ENCODE peak calls at places on chromosomes 12 and 14, in seven cellular contexts. D is body of pancreas; H is Peyer's patch; G is transverse colon; K is fibroblast of lung; F is CD8-positive, alpha-beta memory T cell; M is effector memory CD4-positive, alpha-beta T cell. X is an unnamed sample.

GRCh38 chr14:21475767-21476525 is 813 bp downstream of the RAB2B start:
- DNase-seq in G (no peak), H (no peak), D (no peak), K (no peak), M (no peak), F (no peak), X (no peak)

GRCh38 chr12:67540920-67541624 is 107.5 kb upstream of the DYRK2 start:
- DNase-seq in F (no peak), G (no peak), K (peak), H (no peak), M (no peak), D (no peak), X (no peak)

GRCh38 chr12:2794261-2794735 is 472 bp upstream of the FKBP4 start:
- DNase-seq in K (no peak), F (no peak), H (no peak), G (peak), D (no peak), M (no peak), X (no peak)

GRCh38 chr14:28161040-28161439 is 605.5 kb upstream of the FOXG1 start:
- DNase-seq in M (no peak), G (no peak), D (no peak), F (no peak), H (no peak), K (no peak), X (no peak)

GRCh38 chr12:125055591-125055990 is 9.6 kb upstream of the AACS start:
- DNase-seq in K (no peak), G (no peak), D (no peak), H (no peak), M (no peak), F (no peak), X (no peak)

GRCh38 chr12:122048156-122048555 is 26.5 kb downstream of the BCL7A start:
- DNase-seq in K (peak), G (no peak), F (no peak), M (no peak), H (no peak), D (no peak), X (no peak)

GRCh38 chr14:52400846-52401245 is 86.7 kb downstream of the PTGER2 start:
- DNase-seq in F (no peak), H (no peak), D (no peak), M (no peak), G (no peak), K (no peak), X (no peak)

GRCh38 chr12:47156167-47156736 is 76.5 kb upstream of the AMIGO2 start:
- DNase-seq in M (no peak), F (no peak), G (no peak), K (peak), H (no peak), D (peak), X (no peak)

GRCh38 chr12:112514926-112515642 is 96.3 kb downstream of the PTPN11 start:
- DNase-seq in K (no peak), D (no peak), F (no peak), G (no peak), M (no peak), H (no peak), X (no peak)

GRCh38 chr14:61460853-61461611 is 139.7 kb downstream of the PRKCH start:
- DNase-seq in H (no peak), K (no peak), G (no peak), M (peak), D (no peak), F (peak), X (no peak)

GRCh38 chr12:31297572-31298509 is 28.1 kb downstream of the SINHCAF start:
- DNase-seq in K (no peak), H (no peak), D (no peak), M (no peak), F (no peak), G (no peak), X (no peak)

GRCh38 chr14:71361874-71362273 is 454.6 kb downstream of the PCNX1 start:
- DNase-seq in D (no peak), F (no peak), H (no peak), K (no peak), M (no peak), G (no peak), X (no peak)

GRCh38 chr14:51593397-51593796 is 58.3 kb upstream of the FRMD6 start:
- DNase-seq in K (no peak), F (no peak), M (no peak), G (no peak), D (no peak), H (no peak), X (no peak)

GRCh38 chr12:130482448-130482847 is 144.8 kb downstream of the PIWIL1 start:
- DNase-seq in F (no peak), K (no peak), G (no peak), M (no peak), D (no peak), H (no peak), X (no peak)

GRCh38 chr14:32560213-32560857 is 231.2 kb downstream of the AKAP6 start:
- DNase-seq in M (no peak), F (no peak), K (peak), D (peak), G (peak), H (peak), X (no peak)

GRCh38 chr12:108614041-108614440 is 16.2 kb upstream of the TMEM119 start:
- DNase-seq in M (no peak), H (no peak), F (no peak), D (no peak), K (no peak), G (no peak), X (no peak)

GRCh38 chr12:89309452-89309802 is 42.9 kb downstream of the DUSP6 start:
- DNase-seq in D (no peak), K (no peak), M (no peak), H (no peak), F (no peak), G (no peak), X (no peak)

GRCh38 chr14:47262801-47263200 is 412.6 kb downstream of the MDGA2 start:
- DNase-seq in M (no peak), F (no peak), G (no peak), H (no peak), D (no peak), K (peak), X (no peak)

GRCh38 chr12:95681210-95681765 is 109.3 kb downstream of the NTN4 start:
- DNase-seq in D (no peak), M (no peak), G (peak), F (no peak), H (no peak), K (no peak), X (no peak)

GRCh38 chr12:113214938-113215400 is 6.3 kb upstream of the TPCN1 start:
- DNase-seq in M (no peak), F (no peak), H (peak), K (peak), G (peak), D (peak), X (no peak)

GRCh38 chr12:11765421-11765816 is 115.9 kb downstream of the ETV6 start:
- DNase-seq in D (no peak), M (no peak), K (peak), G (no peak), F (no peak), H (no peak), X (no peak)

GRCh38 chr12:27780612-27781408 is 774 bp upstream of the MANSC4 start:
- DNase-seq in H (peak), M (peak), G (peak), K (peak), F (peak), D (peak), X (peak)

GRCh38 chr14:67079836-67080235 is 109.4 kb upstream of the GARIN2 start:
- DNase-seq in H (no peak), K (no peak), M (no peak), G (no peak), D (no peak), F (no peak), X (no peak)

GRCh38 chr12:28130625-28131598 is 59.3 kb upstream of the CCDC91 start:
- DNase-seq in M (no peak), D (peak), K (peak), G (no peak), H (no peak), F (no peak), X (peak)

GRCh38 chr12:70044170-70044569 is 199.1 kb upstream of the CNOT2 start:
- DNase-seq in D (no peak), F (no peak), H (no peak), M (no peak), G (no peak), K (peak), X (no peak)

GRCh38 chr12:10366875-10367274 is 23.0 kb downstream of the KLRK1 start:
- DNase-seq in G (no peak), K (no peak), D (no peak), H (no peak), M (no peak), F (no peak), X (no peak)

GRCh38 chr14:98138666-98139065 is 1133.3 kb downstream of the BCL11B start:
- DNase-seq in M (peak), K (peak), H (peak), D (peak), G (peak), F (peak), X (no peak)

GRCh38 chr12:19553177-19553576 is 113.9 kb downstream of the AEBP2 start:
- DNase-seq in F (no peak), K (no peak), M (no peak), H (no peak), G (no peak), D (no peak), X (no peak)

GRCh38 chr14:91371011-91371989 is 46.3 kb downstream of the CCDC88C start:
- DNase-seq in M (no peak), H (no peak), K (no peak), D (no peak), F (no peak), G (no peak), X (no peak)
- H3K27ac ChIP-seq in M (peak), H (no peak), K (no peak), D (no peak), F (peak), G (peak), X (no peak)

GRCh38 chr12:51341259-51342007 is 5.0 kb downstream of the CELA1 start:
- DNase-seq in H (peak), M (peak), F (peak), D (peak), K (peak), G (peak), X (no peak)
- H3K4me3 ChIP-seq in H (no peak), M (peak), F (no peak), D (no peak), K (peak), G (no peak), X (peak)

GRCh38 chr12:52924764-52925716 is 20.2 kb upstream of the KRT8 start:
- DNase-seq in H (peak), M (no peak), G (peak), F (no peak), K (peak), D (peak), X (no peak)

GRCh38 chr12:52918351-52918750 is 13.5 kb upstream of the KRT8 start:
- DNase-seq in D (no peak), F (no peak), H (no peak), K (no peak), M (no peak), G (no peak), X (no peak)

GRCh38 chr12:52920937-52921336 is 16.1 kb upstream of the KRT8 start:
- DNase-seq in M (no peak), F (no peak), D (no peak), K (no peak), H (no peak), G (no peak), X (no peak)

GRCh38 chr12:52918784-52919183 is 13.9 kb upstream of the KRT8 start:
- DNase-seq in K (no peak), M (no peak), F (no peak), H (no peak), D (no peak), G (no peak), X (no peak)

GRCh38 chr12:52921488-52922165 is 16.8 kb upstream of the KRT8 start:
- DNase-seq in H (no peak), K (no peak), D (no peak), G (no peak), M (no peak), F (no peak), X (no peak)
- H3K27ac ChIP-seq in H (no peak), K (no peak), D (no peak), G (peak), M (no peak), F (no peak), X (no peak)

DNA sequence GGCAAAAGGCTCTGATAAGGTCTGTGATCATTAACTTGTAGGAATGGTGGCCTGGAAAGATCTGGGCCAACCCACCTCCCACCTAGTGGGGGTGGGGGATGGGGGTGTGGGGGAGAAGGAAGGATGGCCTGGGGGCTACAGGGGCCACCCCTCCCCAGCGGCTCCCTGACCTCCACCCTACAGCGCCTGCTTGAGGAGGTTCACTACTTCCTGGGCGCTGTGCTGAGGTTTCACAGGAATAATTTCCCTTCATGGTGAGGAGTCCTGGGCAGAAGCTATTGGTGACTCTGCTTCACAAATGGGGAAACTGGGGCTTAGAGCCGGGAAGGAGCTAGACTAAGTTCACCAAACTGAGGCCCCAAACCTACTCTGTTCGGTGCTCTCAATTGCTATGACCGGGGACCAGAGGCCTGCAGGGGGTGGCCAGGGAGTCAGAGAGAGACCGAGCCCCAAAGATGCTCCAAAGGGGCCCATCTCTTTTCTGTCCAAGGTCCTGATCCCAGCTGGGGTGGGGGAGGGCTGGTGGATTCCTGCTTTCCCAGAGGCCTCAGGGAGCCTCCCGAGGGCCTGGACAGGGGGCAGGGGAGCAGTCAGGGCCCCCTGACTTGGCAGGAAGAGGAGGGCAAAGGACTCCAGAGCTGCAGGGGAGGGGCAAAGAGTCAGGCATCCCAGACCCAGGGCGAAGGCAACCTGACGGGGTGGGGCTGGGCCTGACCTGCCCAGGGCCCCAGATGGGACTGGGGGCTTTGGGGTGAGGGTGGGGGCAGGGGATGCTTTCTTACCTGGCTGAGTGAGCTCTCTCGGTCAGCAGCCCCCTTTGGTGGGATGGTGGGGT is 1.7 kb downstream of the HNF1A start:
- DNase-seq in D (no peak), F (no peak), G (peak), K (no peak), M (no peak), H (peak), X (no peak)
- H3K4me3 ChIP-seq in D (peak), F (no peak), G (peak), K (no peak), M (no peak), H (no peak), X (no peak)

GRCh38 chr12:63079791-63080395 is 71.1 kb downstream of the AVPR1A start:
- DNase-seq in G (no peak), K (peak), D (no peak), M (no peak), H (no peak), F (no peak), X (no peak)

GRCh38 chr12:63075376-63076000 is 75.5 kb downstream of the AVPR1A start:
- DNase-seq in K (no peak), M (no peak), F (no peak), H (no peak), G (no peak), D (no peak), X (no peak)

GRCh38 chr12:63084501-63084900 is 66.5 kb downstream of the AVPR1A start:
- DNase-seq in D (no peak), G (no peak), M (no peak), H (no peak), F (no peak), K (no peak), X (no peak)

GRCh38 chr12:63083046-63083445 is 68.0 kb downstream of the AVPR1A start:
- DNase-seq in H (no peak), F (no peak), D (no peak), K (no peak), G (no peak), M (no peak), X (no peak)

GRCh38 chr12:63078911-63079310 is 72.1 kb downstream of the AVPR1A start:
- DNase-seq in H (no peak), M (no peak), F (no peak), D (no peak), G (no peak), K (no peak), X (no peak)
- H3K27ac ChIP-seq in H (no peak), M (no peak), F (no peak), D (no peak), G (no peak), K (no peak), X (no peak)

GRCh38 chr12:104467346-104467837 is 10.6 kb downstream of the CHST11 start:
- DNase-seq in K (no peak), G (no peak), H (no peak), F (no peak), M (no peak), D (no peak), X (no peak)

GRCh38 chr12:104464899-104465298 is 8.2 kb downstream of the CHST11 start:
- DNase-seq in M (no peak), F (no peak), D (no peak), H (no peak), K (no peak), G (no peak), X (no peak)

GRCh38 chr12:104463371-104463770 is 6.6 kb downstream of the CHST11 start:
- DNase-seq in F (no peak), G (no peak), M (no peak), D (no peak), H (no peak), K (no peak), X (no peak)

GRCh38 chr12:104466694-104467345 is 10.1 kb downstream of the CHST11 start:
- DNase-seq in M (no peak), G (no peak), K (no peak), D (no peak), H (no peak), F (no peak), X (no peak)

DNA sequence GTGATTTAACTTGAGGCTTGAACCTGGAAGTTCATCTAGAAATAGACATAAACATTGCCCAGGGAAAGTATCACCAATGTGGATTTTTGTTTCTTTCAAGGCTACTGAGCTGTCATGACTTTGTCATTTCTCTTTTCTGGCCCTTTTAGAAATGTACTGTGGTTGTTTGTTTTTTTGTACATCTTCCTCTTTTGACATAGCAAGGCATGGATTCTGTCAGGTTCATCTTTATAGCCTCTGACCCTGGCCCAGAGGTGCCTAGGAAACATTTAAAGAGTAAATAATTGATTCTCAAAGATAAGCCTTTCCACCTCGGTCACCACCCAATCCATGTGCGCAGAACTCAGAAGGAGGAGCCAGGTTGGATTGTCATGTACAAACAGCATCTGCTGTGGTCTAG is 8.6 kb downstream of the CHST11 start:
- DNase-seq in F (no peak), H (no peak), G (no peak), D (no peak), M (no peak), K (no peak), X (no peak)
- H3K4me3 ChIP-seq in F (peak), H (no peak), G (no peak), D (no peak), M (no peak), K (no peak), X (no peak)

DNA sequence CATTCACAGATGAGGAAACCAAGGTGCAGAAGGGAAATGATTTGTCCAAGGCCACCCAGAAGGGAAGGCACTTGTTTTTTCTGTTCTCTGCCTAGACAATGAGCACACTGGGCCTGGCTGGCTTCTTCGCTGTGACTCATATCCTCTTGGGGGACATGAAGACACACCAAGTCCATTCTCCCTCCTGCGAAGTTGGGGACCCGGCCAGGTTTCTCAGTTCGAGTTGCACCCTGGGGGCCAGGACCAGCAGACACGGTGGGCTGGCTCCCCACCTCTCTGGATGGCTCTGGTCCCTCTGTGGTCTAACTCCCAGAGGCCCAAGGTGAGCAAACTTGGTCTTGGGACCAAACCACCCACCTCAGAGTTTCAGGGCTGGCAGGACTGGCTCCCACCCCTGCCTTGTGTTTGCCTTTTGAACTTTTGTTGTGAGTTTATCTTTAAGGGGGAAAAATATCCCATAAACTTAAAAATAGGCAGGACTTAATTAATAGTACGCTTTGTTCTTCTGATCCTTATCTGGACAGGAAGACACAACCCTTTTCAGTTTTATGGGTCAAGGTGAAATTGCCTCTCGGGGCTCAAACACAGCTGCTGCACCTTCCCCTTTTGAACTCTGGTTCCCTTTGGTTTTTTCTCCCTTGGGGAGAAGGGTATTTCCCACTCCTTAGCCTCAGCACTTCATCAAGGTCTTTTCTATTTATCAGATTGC is 9.0 kb upstream of the MLEC start:
- DNase-seq in H (peak), D (no peak), M (no peak), G (no peak), K (peak), F (no peak), X (no peak)
- H3K27ac ChIP-seq in H (peak), D (peak), M (no peak), G (peak), K (no peak), F (no peak), X (peak)

GRCh38 chr12:52305921-52306705 is 14.8 kb upstream of the KRT81 start:
- DNase-seq in M (no peak), H (no peak), D (no peak), K (no peak), F (no peak), G (no peak), X (no peak)

GRCh38 chr12:52310622-52311281 is 10.4 kb downstream of the KRT83 start:
- DNase-seq in G (no peak), M (no peak), F (no peak), D (no peak), H (no peak), K (peak), X (no peak)

GRCh38 chr12:52311282-52311643 is 9.9 kb downstream of the KRT83 start:
- DNase-seq in K (no peak), F (no peak), D (no peak), G (no peak), H (no peak), M (no peak), X (no peak)

GRCh38 chr12:52307836-52308806 is 13.1 kb downstream of the KRT83 start:
- DNase-seq in K (peak), G (peak), D (peak), H (peak), M (no peak), F (no peak), X (no peak)

GRCh38 chr12:52308807-52309425 is 12.3 kb downstream of the KRT83 start:
- DNase-seq in G (no peak), M (no peak), H (no peak), K (no peak), D (no peak), F (no peak), X (no peak)
- H3K4me3 ChIP-seq in G (peak), M (no peak), H (no peak), K (no peak), D (no peak), F (no peak), X (peak)